ENCODE peak calls at places on chromosomes 5 and 9, in five cellular contexts. One of them, this sample, is unnamed.

GRCh38 chr9:127679506-127679905 is 27.3 kb upstream of the CFAP157 start:
- DNase-seq in BE2C: no peak
- DNase-seq in fibroblast of villous mesenchyme: no peak
- DNase-seq in GM12878: no peak
- DNase-seq in GM23338: no peak
- DNase-seq in this sample: no peak

GRCh38 chr5:108369167-108369566 is 12.7 kb downstream of the FBXL17 start:
- DNase-seq in GM12878: no peak
- DNase-seq in GM23338: no peak
- DNase-seq in BE2C: no peak
- DNase-seq in fibroblast of villous mesenchyme: no peak
- DNase-seq in this sample: no peak

GRCh38 chr5:78588517-78588916 is 60.1 kb downstream of the LHFPL2 start:
- DNase-seq in GM12878: no peak
- DNase-seq in GM23338: no peak
- DNase-seq in fibroblast of villous mesenchyme: no peak
- DNase-seq in BE2C: no peak
- DNase-seq in this sample: no peak

GRCh38 chr9:34123682-34124081 is 2.8 kb downstream of the DCAF12 start:
- DNase-seq in fibroblast of villous mesenchyme: no peak
- DNase-seq in GM23338: no peak
- DNase-seq in GM12878: peak; percentile 52
- DNase-seq in BE2C: no peak
- DNase-seq in this sample: peak; percentile 74

GRCh38 chr9:122463828-122464632 is 13.7 kb downstream of the OR1J1 start:
- DNase-seq in GM23338: peak; percentile 84
- DNase-seq in BE2C: peak; percentile 88
- DNase-seq in fibroblast of villous mesenchyme: no peak
- DNase-seq in GM12878: peak; percentile 45
- DNase-seq in this sample: peak; percentile 63

GRCh38 chr5:76617675-76618074 is 5.5 kb downstream of the F2RL2 start:
- DNase-seq in fibroblast of villous mesenchyme: no peak
- DNase-seq in GM23338: no peak
- DNase-seq in BE2C: no peak
- DNase-seq in GM12878: no peak
- DNase-seq in this sample: no peak

GRCh38 chr5:134550271-134551214 is 25.1 kb downstream of the JADE2 start:
- DNase-seq in GM12878: no peak
- DNase-seq in GM23338: no peak
- DNase-seq in fibroblast of villous mesenchyme: no peak
- DNase-seq in BE2C: no peak
- DNase-seq in this sample: peak; percentile 72

GRCh38 chr9:33180526-33181184 is 13.5 kb upstream of the B4GALT1 start:
- DNase-seq in fibroblast of villous mesenchyme: no peak
- DNase-seq in GM23338: no peak
- DNase-seq in BE2C: no peak
- DNase-seq in GM12878: no peak
- DNase-seq in this sample: no peak

GRCh38 chr9:77793909-77794308 is 145.8 kb upstream of the GNA14 start:
- DNase-seq in GM12878: no peak
- DNase-seq in GM23338: no peak
- DNase-seq in BE2C: no peak
- DNase-seq in fibroblast of villous mesenchyme: peak; percentile 76
- DNase-seq in this sample: no peak

GRCh38 chr9:114911167-114911821 is 19.1 kb downstream of the TNFSF8 start:
- DNase-seq in fibroblast of villous mesenchyme: peak; percentile 58
- DNase-seq in GM12878: no peak
- DNase-seq in BE2C: peak; percentile 10
- DNase-seq in GM23338: peak; percentile 72
- DNase-seq in this sample: no peak

GRCh38 chr9:95793924-95794828 is 81.3 kb upstream of the ERCC6L2 start:
- DNase-seq in fibroblast of villous mesenchyme: peak; percentile 94
- DNase-seq in BE2C: no peak
- DNase-seq in GM23338: no peak
- DNase-seq in GM12878: no peak
- DNase-seq in this sample: no peak

GRCh38 chr5:138649316-138649720 is 74.1 kb upstream of the HSPA9 start:
- DNase-seq in GM23338: peak; percentile 38
- DNase-seq in GM12878: no peak
- DNase-seq in BE2C: peak; percentile 37
- DNase-seq in fibroblast of villous mesenchyme: no peak
- DNase-seq in this sample: peak; percentile 48

GRCh38 chr5:133870661-133871060 is 97.8 kb downstream of the C5orf15 start:
- DNase-seq in GM12878: no peak
- DNase-seq in fibroblast of villous mesenchyme: peak; percentile 35
- DNase-seq in GM23338: no peak
- DNase-seq in BE2C: peak; percentile 44
- DNase-seq in this sample: no peak

GRCh38 chr5:113152053-113152452 is 175.5 kb downstream of the DCP2 start:
- DNase-seq in BE2C: no peak
- DNase-seq in GM12878: no peak
- DNase-seq in GM23338: no peak
- DNase-seq in fibroblast of villous mesenchyme: no peak
- DNase-seq in this sample: no peak

GRCh38 chr5:121366515-121366914 is 485.2 kb upstream of the FTMT start:
- DNase-seq in fibroblast of villous mesenchyme: peak; percentile 18
- DNase-seq in GM12878: no peak
- DNase-seq in GM23338: no peak
- DNase-seq in BE2C: no peak
- DNase-seq in this sample: no peak

GRCh38 chr5:75656311-75657003 is 45.2 kb downstream of the ANKDD1B start:
- DNase-seq in GM12878: no peak
- DNase-seq in fibroblast of villous mesenchyme: no peak
- DNase-seq in BE2C: peak; percentile 68
- DNase-seq in GM23338: peak; percentile 13
- DNase-seq in this sample: no peak

GRCh38 chr5:26003966-26004365 is 1034.4 kb downstream of the CDH9 start:
- DNase-seq in BE2C: peak; percentile 12
- DNase-seq in GM23338: no peak
- DNase-seq in fibroblast of villous mesenchyme: no peak
- DNase-seq in GM12878: no peak
- DNase-seq in this sample: no peak

GRCh38 chr9:126049896-126050604 is 276.6 kb upstream of the MVB12B start:
- DNase-seq in BE2C: no peak
- DNase-seq in GM12878: no peak
- DNase-seq in GM23338: no peak
- DNase-seq in fibroblast of villous mesenchyme: no peak
- DNase-seq in this sample: no peak

GRCh38 chr5:42949348-42950090 is 90.6 kb downstream of the ANXA2R start:
- DNase-seq in BE2C: peak; percentile 68
- DNase-seq in fibroblast of villous mesenchyme: peak; percentile 86
- DNase-seq in GM23338: peak; percentile 50
- DNase-seq in GM12878: peak; percentile 32
- DNase-seq in this sample: peak; percentile 90

GRCh38 chr5:120055858-120056257 is 408.2 kb upstream of the PRR16 start:
- DNase-seq in GM12878: no peak
- DNase-seq in fibroblast of villous mesenchyme: peak; percentile 74
- DNase-seq in GM23338: no peak
- DNase-seq in BE2C: peak; percentile 10
- DNase-seq in this sample: peak; percentile 5

GRCh38 chr9:115739096-115739875 is 414.3 kb upstream of the PAPPA start:
- DNase-seq in GM23338: no peak
- DNase-seq in BE2C: no peak
- DNase-seq in GM12878: no peak
- DNase-seq in fibroblast of villous mesenchyme: peak; percentile 25
- DNase-seq in this sample: no peak

GRCh38 chr5:149271195-149271716 is 403 bp upstream of the AFAP1L1 start:
- DNase-seq in GM23338: peak; percentile 68
- DNase-seq in fibroblast of villous mesenchyme: peak; percentile 39
- DNase-seq in BE2C: no peak
- DNase-seq in GM12878: no peak
- DNase-seq in this sample: no peak

GRCh38 chr5:147410496-147411395 is 99.1 kb downstream of the DPYSL3 start:
- DNase-seq in GM12878: no peak
- DNase-seq in GM23338: no peak
- DNase-seq in BE2C: peak; percentile 55
- DNase-seq in fibroblast of villous mesenchyme: no peak
- DNase-seq in this sample: no peak

GRCh38 chr9:83153030-83153429 is 90.1 kb upstream of the RASEF start:
- DNase-seq in GM12878: no peak
- DNase-seq in BE2C: no peak
- DNase-seq in fibroblast of villous mesenchyme: no peak
- DNase-seq in GM23338: no peak
- DNase-seq in this sample: no peak

GRCh38 chr9:126366366-126367011 is 39.9 kb downstream of the MVB12B start:
- DNase-seq in GM12878: no peak
- DNase-seq in GM23338: no peak
- DNase-seq in fibroblast of villous mesenchyme: no peak
- DNase-seq in BE2C: no peak
- DNase-seq in this sample: no peak

GRCh38 chr9:115057559-115057958 is 60.4 kb downstream of the TNC start:
- DNase-seq in GM23338: no peak
- DNase-seq in GM12878: no peak
- DNase-seq in fibroblast of villous mesenchyme: peak; percentile 47
- DNase-seq in BE2C: no peak
- DNase-seq in this sample: no peak

GRCh38 chr9:133960568-133961129 is 31.5 kb downstream of the VAV2 start:
- DNase-seq in GM12878: no peak
- DNase-seq in fibroblast of villous mesenchyme: peak; percentile 59
- DNase-seq in GM23338: peak; percentile 51
- DNase-seq in BE2C: no peak
- DNase-seq in this sample: no peak

GRCh38 chr5:107868994-107869393 is 198.3 kb upstream of the EFNA5 start:
- DNase-seq in fibroblast of villous mesenchyme: no peak
- DNase-seq in GM12878: no peak
- DNase-seq in BE2C: no peak
- DNase-seq in GM23338: peak; percentile 22
- DNase-seq in this sample: no peak

GRCh38 chr9:69811329-69811989 is 9.2 kb upstream of the CFAP95 start:
- DNase-seq in BE2C: no peak
- DNase-seq in fibroblast of villous mesenchyme: no peak
- DNase-seq in GM12878: no peak
- DNase-seq in GM23338: no peak
- DNase-seq in this sample: no peak

GRCh38 chr5:128276537-128277216 is 193.1 kb downstream of the SLC12A2 start:
- DNase-seq in BE2C: no peak
- DNase-seq in GM12878: no peak
- DNase-seq in fibroblast of villous mesenchyme: peak; percentile 22
- DNase-seq in GM23338: no peak
- DNase-seq in this sample: no peak

GRCh38 chr5:158116965-158117364 is 258.0 kb upstream of the CLINT1 start:
- DNase-seq in fibroblast of villous mesenchyme: no peak
- DNase-seq in BE2C: no peak
- DNase-seq in GM23338: no peak
- DNase-seq in GM12878: no peak
- DNase-seq in this sample: no peak

GRCh38 chr9:134888603-134889195 is 8.1 kb downstream of the FCN2 start:
- DNase-seq in BE2C: no peak
- DNase-seq in fibroblast of villous mesenchyme: no peak
- DNase-seq in GM12878: no peak
- DNase-seq in GM23338: no peak
- DNase-seq in this sample: no peak

GRCh38 chr9:122087406-122088200 is 5.5 kb downstream of the TTLL11 start:
- DNase-seq in fibroblast of villous mesenchyme: peak; percentile 63
- DNase-seq in GM23338: no peak
- DNase-seq in GM12878: no peak
- DNase-seq in BE2C: no peak
- DNase-seq in this sample: no peak

GRCh38 chr9:137455361-137455991 is 3.7 kb downstream of the NSMF start:
- DNase-seq in GM12878: no peak
- DNase-seq in BE2C: no peak
- DNase-seq in GM23338: no peak
- DNase-seq in fibroblast of villous mesenchyme: no peak
- DNase-seq in this sample: no peak

DNA sequence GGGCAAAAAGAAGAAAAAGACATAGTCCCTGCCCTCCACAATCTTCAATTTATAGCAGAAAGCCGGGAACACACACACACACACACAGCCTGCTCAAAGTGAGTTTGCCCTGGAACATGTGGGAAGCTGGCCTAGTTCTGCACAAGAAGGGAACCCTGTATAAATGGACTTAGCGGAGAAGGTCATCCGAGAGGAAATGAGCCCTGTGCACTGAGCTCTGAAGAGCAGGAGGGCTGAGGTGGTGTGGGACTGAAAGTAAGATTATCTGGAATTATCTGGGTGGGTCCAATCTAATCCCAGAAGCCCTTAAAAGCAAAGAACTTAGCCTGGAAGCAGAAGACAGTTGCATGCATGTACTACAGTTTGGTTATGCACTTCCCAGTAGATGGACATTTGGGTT is 90.0 kb upstream of the CTSV start:
- DNase-seq in fibroblast of villous mesenchyme: no peak
- DNase-seq in GM23338: no peak
- DNase-seq in BE2C: no peak
- DNase-seq in GM12878: no peak
- DNase-seq in this sample: no peak
- TF ChIP-seq CTCF in fibroblast of villous mesenchyme: no peak
- TF ChIP-seq CTCF in GM23338: no peak
- TF ChIP-seq CTCF in BE2C: no peak
- TF ChIP-seq CTCF in GM12878: no peak
- TF ChIP-seq CTCF in this sample: no peak

DNA sequence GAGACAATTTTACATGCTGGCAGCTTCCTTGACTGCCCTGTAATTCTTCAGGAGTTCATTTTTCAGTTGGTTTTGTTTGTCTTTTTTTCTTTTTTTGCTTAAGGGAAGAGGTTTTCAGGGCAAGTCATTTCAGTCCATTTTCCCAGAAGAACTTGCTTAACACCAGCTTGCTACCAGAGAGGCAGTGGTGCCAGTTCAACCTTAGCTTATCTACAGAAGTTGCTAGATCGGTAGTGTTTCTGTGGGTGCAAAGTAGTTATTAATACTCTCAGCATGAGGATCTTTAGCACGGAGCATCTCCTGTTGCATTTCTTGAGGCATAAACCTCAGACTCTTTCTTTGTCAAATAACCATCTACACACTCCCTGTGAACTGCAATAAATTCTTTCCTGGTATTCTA is 1.1 kb downstream of the SPEF2 start:
- DNase-seq in BE2C: no peak
- DNase-seq in GM23338: no peak
- DNase-seq in GM12878: no peak
- DNase-seq in fibroblast of villous mesenchyme: no peak
- DNase-seq in this sample: no peak
- H3K4me3 ChIP-seq in BE2C: no peak overlapping the region
- H3K4me3 ChIP-seq in GM23338: no peak overlapping the region
- H3K4me3 ChIP-seq in GM12878: no peak overlapping the region
- H3K4me3 ChIP-seq in fibroblast of villous mesenchyme: no peak overlapping the region
- H3K4me3 ChIP-seq in this sample: no peak overlapping the region

GRCh38 chr5:35197351-35197750 is 32.9 kb downstream of the PRLR start:
- DNase-seq in fibroblast of villous mesenchyme: no peak
- DNase-seq in GM12878: no peak
- DNase-seq in GM23338: no peak
- DNase-seq in BE2C: no peak
- DNase-seq in this sample: no peak
- TF ChIP-seq CTCF in fibroblast of villous mesenchyme: no peak
- TF ChIP-seq CTCF in GM12878: no peak
- TF ChIP-seq CTCF in GM23338: no peak
- TF ChIP-seq CTCF in BE2C: no peak
- TF ChIP-seq CTCF in this sample: no peak

DNA sequence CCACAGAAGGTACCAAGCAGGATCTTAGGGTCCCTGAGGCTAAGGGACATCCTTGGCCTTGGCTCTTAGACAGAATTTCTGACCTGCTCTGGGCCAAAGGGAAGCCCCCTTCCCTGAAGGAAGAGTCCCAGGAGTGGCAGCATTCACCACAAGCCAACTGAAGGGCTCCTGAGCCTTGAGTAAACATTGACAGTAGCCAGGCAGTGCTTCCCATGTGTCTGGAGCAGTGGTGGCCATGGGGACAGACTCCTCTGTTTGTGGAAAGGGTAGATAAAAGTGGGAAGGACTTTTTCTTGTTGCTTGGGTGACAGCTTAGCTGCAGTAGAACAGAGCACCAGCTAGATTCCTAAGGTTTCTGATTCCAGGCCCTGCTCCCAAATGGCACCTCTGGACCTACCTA is 61.4 kb upstream of the VLDLR start:
- DNase-seq in fibroblast of villous mesenchyme: no peak
- DNase-seq in BE2C: no peak
- DNase-seq in GM23338: no peak
- DNase-seq in GM12878: no peak
- DNase-seq in this sample: no peak
- H3K4me3 ChIP-seq in fibroblast of villous mesenchyme: no peak overlapping the region
- H3K4me3 ChIP-seq in BE2C: no peak overlapping the region
- H3K4me3 ChIP-seq in GM23338: no peak overlapping the region
- H3K4me3 ChIP-seq in GM12878: no peak overlapping the region
- H3K4me3 ChIP-seq in this sample: no peak overlapping the region